ENCODE peak calls at places on chromosome 13, in nine cellular contexts. D is hepatocyte, W is OCI-LY7, Z is H1, L is RWPE1, E is SK-N-SH, V is thoracic aorta, B is psoas muscle, F is breast epithelium. A is an unnamed sample.
A peak's percentile ranks its signal among the peaks of the same experiment; 100 is the strongest.

GRCh38 chr13:44921931-44922758 is 67.1 kb downstream of the NUFIP1 start:
- DNase-seq in D (peak; percentile 65), W (no peak), Z (no peak), L (peak; percentile 78), E (no peak), V (peak; percentile 62), B (peak; percentile 77), F (no peak), A (peak; percentile 89)

GRCh38 chr13:67138937-67139336 is 91.2 kb downstream of the PCDH9 start:
- DNase-seq in D (no peak), W (no peak), Z (no peak), L (no peak), E (no peak), V (no peak), B (no peak), F (no peak), A (no peak)

GRCh38 chr13:107942030-107942617 is 273.2 kb downstream of the LIG4 start:
- DNase-seq in D (peak; percentile 29), W (no peak), Z (no peak), L (no peak), E (no peak), V (no peak), B (no peak), F (no peak), A (no peak)

GRCh38 chr13:83879431-83880171 is 2.7 kb downstream of the SLITRK1 start:
- DNase-seq in D (peak; percentile 5), W (no peak), Z (no peak), L (no peak), E (no peak), V (no peak), B (no peak), F (no peak), A (no peak)

GRCh38 chr13:39106216-39106995 is 68.2 kb downstream of the NHLRC3 start:
- DNase-seq in D (no peak), W (no peak), Z (no peak), L (no peak), E (no peak), V (no peak), B (no peak), F (no peak), A (no peak)

GRCh38 chr13:95128045-95128643 is 173.1 kb downstream of the ABCC4 start:
- DNase-seq in D (no peak), W (no peak), Z (no peak), L (peak; percentile 26), E (no peak), V (no peak), B (no peak), F (no peak), A (no peak)

GRCh38 chr13:106376411-106377112 is 158.9 kb downstream of the EFNB2 start:
- DNase-seq in D (no peak), W (no peak), Z (no peak), L (peak; percentile 82), E (no peak), V (no peak), B (no peak), F (no peak), A (peak; percentile 98)

GRCh38 chr13:22736768-22737092 is 444.0 kb upstream of the SGCG start:
- DNase-seq in D (no peak), W (no peak), Z (no peak), L (no peak), E (no peak), V (no peak), B (no peak), F (no peak), A (no peak)

GRCh38 chr13:49995535-49996165 is 1.2 kb upstream of the TRIM13 start:
- DNase-seq in D (no peak), W (no peak), Z (no peak), L (no peak), E (peak; percentile 9), V (no peak), B (no peak), F (no peak), A (peak; percentile 16)

GRCh38 chr13:35164324-35164932 is 222.4 kb downstream of the NBEA start:
- DNase-seq in D (peak; percentile 42), W (peak; percentile 56), Z (no peak), L (peak; percentile 18), E (peak; percentile 16), V (no peak), B (no peak), F (no peak), A (no peak)

GRCh38 chr13:99661791-99662190 is 160.5 kb downstream of the TM9SF2 start:
- DNase-seq in D (no peak), W (no peak), Z (peak; percentile 75), L (no peak), E (no peak), V (no peak), B (no peak), F (no peak), A (no peak)

GRCh38 chr13:50393641-50394040 is 378.4 kb downstream of the KCNRG start:
- DNase-seq in D (no peak), W (no peak), Z (no peak), L (no peak), E (no peak), V (no peak), B (no peak), F (no peak), A (peak; percentile 67)

GRCh38 chr13:66831317-66831716 is 398.8 kb downstream of the PCDH9 start:
- DNase-seq in D (no peak), W (peak; percentile 60), Z (no peak), L (no peak), E (no peak), V (no peak), B (no peak), F (no peak), A (no peak)

GRCh38 chr13:87666826-87667225 is 4.3 kb upstream of the SLITRK5 start:
- DNase-seq in D (no peak), W (no peak), Z (no peak), L (no peak), E (no peak), V (no peak), B (no peak), F (no peak), A (no peak)

GRCh38 chr13:79741006-79741405 is 260.1 kb downstream of the NDFIP2 start:
- DNase-seq in D (peak; percentile 41), W (no peak), Z (no peak), L (no peak), E (peak; percentile 46), V (no peak), B (no peak), F (no peak), A (peak; percentile 42)

GRCh38 chr13:98563071-98563470 is 13.8 kb downstream of the STK24 start:
- DNase-seq in D (no peak), W (peak; percentile 63), Z (no peak), L (no peak), E (no peak), V (no peak), B (no peak), F (no peak), A (no peak)

GRCh38 chr13:29505950-29506349 is 89.5 kb downstream of the SLC7A1 start:
- DNase-seq in D (no peak), W (no peak), Z (no peak), L (no peak), E (no peak), V (no peak), B (peak; percentile 39), F (no peak), A (no peak)

GRCh38 chr13:66634384-66634783 is 595.8 kb downstream of the PCDH9 start:
- DNase-seq in D (no peak), W (no peak), Z (no peak), L (no peak), E (no peak), V (no peak), B (no peak), F (no peak), A (no peak)

GRCh38 chr13:112513761-112514160 is 74.2 kb downstream of the TUBGCP3 start:
- DNase-seq in D (no peak), W (no peak), Z (no peak), L (no peak), E (no peak), V (no peak), B (no peak), F (no peak), A (no peak)

GRCh38 chr13:41605319-41606285 is 148.3 kb downstream of the RGCC start:
- DNase-seq in D (no peak), W (no peak), Z (no peak), L (no peak), E (no peak), V (no peak), B (no peak), F (no peak), A (no peak)
- TF ChIP-seq CTCF in D (no peak), W (no peak), Z (no peak), L (no peak), E (no peak), V (no peak), B (no peak), F (no peak), A (peak; percentile 23)

DNA sequence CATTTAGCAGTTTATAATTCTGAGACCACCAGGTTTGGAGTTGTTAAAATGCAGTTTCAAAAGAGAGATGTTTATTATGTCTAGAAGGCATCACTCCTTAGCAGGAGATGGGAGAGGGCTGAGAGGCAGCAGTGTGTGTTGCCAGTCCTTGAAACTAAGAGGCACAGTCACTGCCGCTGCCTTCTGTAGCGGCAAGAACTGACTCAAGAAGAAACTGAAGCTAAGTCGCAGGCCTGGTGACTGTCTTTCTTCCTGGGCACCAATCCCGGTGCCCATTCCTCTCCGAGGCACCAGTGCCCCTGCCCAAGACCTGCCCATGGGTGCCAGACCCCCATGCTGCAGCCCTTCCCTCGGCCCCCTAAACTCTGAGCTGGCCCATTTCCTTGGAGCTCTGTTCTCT is 20.1 kb downstream of the N4BP2L1 start:
- DNase-seq in D (no peak), W (no peak), Z (no peak), L (no peak), E (no peak), V (no peak), B (no peak), F (no peak), A (no peak)
- H3K27ac ChIP-seq in D (no peak overlapping the region), W (no peak overlapping the region), Z (no peak overlapping the region), L (no peak overlapping the region), E (no peak overlapping the region), V (no peak overlapping the region), B (no peak overlapping the region), F (no peak overlapping the region), A (no peak overlapping the region)

DNA sequence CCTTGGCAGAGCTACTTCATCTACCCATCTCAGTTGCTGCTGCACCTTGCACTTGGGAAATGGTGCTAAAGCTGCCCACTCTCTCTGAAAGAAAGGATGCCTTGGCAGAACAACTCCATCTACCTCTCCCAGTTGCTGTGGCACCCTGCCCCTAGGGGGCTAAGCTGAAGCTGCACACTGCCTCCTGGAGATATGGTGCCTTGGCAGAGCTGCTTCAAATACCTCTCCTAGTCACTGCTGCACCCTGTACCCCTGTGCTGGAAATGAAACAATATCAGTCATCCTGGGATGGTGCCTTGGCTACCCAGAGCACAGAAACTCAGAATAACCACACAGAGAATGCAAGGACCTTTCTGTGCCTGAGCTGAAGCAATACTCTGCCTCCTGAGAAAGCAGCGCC is 615.8 kb downstream of the DIAPH3 start:
- DNase-seq in D (no peak), W (no peak), Z (no peak), L (no peak), E (no peak), V (no peak), B (no peak), F (no peak), A (no peak)
- TF ChIP-seq CTCF in D (no peak), W (no peak), Z (peak; percentile 19), L (no peak), E (no peak), V (no peak), B (no peak), F (no peak), A (peak; percentile 19)

DNA sequence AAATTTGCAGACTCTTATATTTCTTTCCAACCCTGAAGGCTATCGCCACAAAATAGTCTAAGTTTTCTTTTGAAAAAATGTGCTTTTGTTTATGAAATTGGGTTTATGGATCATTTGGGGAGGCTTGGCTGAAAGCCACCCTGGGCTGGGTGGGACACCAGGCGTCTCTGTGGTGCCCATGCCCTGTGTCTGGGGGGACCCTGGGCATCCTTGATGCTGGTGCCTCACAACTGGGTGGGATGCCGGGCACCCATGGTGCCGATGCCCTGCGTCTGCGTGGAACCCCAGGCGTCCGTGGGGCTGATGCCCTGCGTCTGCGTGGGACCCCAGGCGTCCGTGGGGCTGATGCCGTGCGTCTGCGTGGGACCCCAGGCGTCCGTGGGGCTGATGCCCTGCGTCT is 105.0 kb downstream of the RAB20 start:
- DNase-seq in D (no peak), W (no peak), Z (no peak), L (no peak), E (no peak), V (no peak), B (no peak), F (no peak), A (no peak)
- H3K27ac ChIP-seq in D (no peak overlapping the region), W (no peak overlapping the region), Z (no peak overlapping the region), L (no peak overlapping the region), E (no peak overlapping the region), V (no peak overlapping the region), B (no peak overlapping the region), F (no peak overlapping the region), A (no peak overlapping the region)